ENCODE peak calls at places on chromosomes 6 and 20, in eight cellular contexts. W is AG04450; P is MM.1S; J is HCT116; H is upper lobe of right lung; R is prostate gland; T is CD8-positive, alpha-beta T cell; G is ascending aorta. Z is an unnamed sample.

GRCh38 chr6:148307400-148307799 is 35.2 kb upstream of the SASH1 start:
- DNase-seq in W (no peak), P (no peak), J (no peak), H (no peak), R (peak), T (no peak), G (no peak), Z (peak)

GRCh38 chr20:61308171-61308795 is 56.2 kb downstream of the CDH4 start:
- DNase-seq in W (no peak), P (no peak), J (no peak), H (no peak), R (no peak), T (no peak), G (no peak), Z (no peak)

GRCh38 chr6:39407446-39407993 is 85.0 kb upstream of the KCNK16 start:
- DNase-seq in W (no peak), P (no peak), J (no peak), H (no peak), R (no peak), T (no peak), G (no peak), Z (no peak)

GRCh38 chr6:143750945-143751344 is 73.2 kb downstream of the PHACTR2 start:
- DNase-seq in W (no peak), P (no peak), J (no peak), H (no peak), R (no peak), T (no peak), G (no peak), Z (no peak)

GRCh38 chr6:29976253-29976587 is 33.9 kb downstream of the HLA-A start:
- DNase-seq in W (no peak), P (no peak), J (no peak), H (no peak), R (no peak), T (no peak), G (no peak), Z (no peak)

GRCh38 chr6:52904562-52905279 is 4.8 kb downstream of the GSTA3 start:
- DNase-seq in W (no peak), P (no peak), J (no peak), H (no peak), R (no peak), T (no peak), G (no peak), Z (no peak)

GRCh38 chr20:32651537-32651936 is 22.2 kb downstream of the C20orf203 start:
- DNase-seq in W (no peak), P (no peak), J (no peak), H (no peak), R (no peak), T (no peak), G (no peak), Z (no peak)

GRCh38 chr6:130409394-130410095 is 43.7 kb downstream of the TMEM200A start:
- DNase-seq in W (no peak), P (no peak), J (no peak), H (no peak), R (no peak), T (no peak), G (no peak), Z (no peak)

GRCh38 chr20:59382907-59383306 is 82.5 kb downstream of the EDN3 start:
- DNase-seq in W (no peak), P (no peak), J (no peak), H (no peak), R (no peak), T (no peak), G (no peak), Z (no peak)

GRCh38 chr6:170449231-170449630 is 103.9 kb downstream of the PSMB1 start:
- DNase-seq in W (no peak), P (no peak), J (no peak), H (no peak), R (no peak), T (no peak), G (no peak), Z (no peak)

GRCh38 chr6:88725111-88725711 is 238.2 kb downstream of the RNGTT start:
- DNase-seq in W (peak), P (no peak), J (no peak), H (no peak), R (no peak), T (no peak), G (no peak), Z (no peak)

GRCh38 chr6:47729019-47729418 is 30.6 kb downstream of the ADGRF4 start:
- DNase-seq in W (no peak), P (no peak), J (no peak), H (no peak), R (no peak), T (no peak), G (no peak), Z (peak)

GRCh38 chr6:53287336-53288225 is 61.2 kb downstream of the ELOVL5 start:
- DNase-seq in W (no peak), P (no peak), J (no peak), H (no peak), R (no peak), T (no peak), G (no peak), Z (no peak)

GRCh38 chr20:21004386-21005076 is 101.6 kb downstream of the LINC00237 start:
- DNase-seq in W (no peak), P (no peak), J (no peak), H (no peak), R (no peak), T (no peak), G (no peak), Z (no peak)

GRCh38 chr6:6002005-6002808 is 4.5 kb downstream of the NRN1 start:
- DNase-seq in W (no peak), P (no peak), J (no peak), H (no peak), R (no peak), T (no peak), G (no peak), Z (no peak)

GRCh38 chr6:14619419-14619781 is 501.8 kb downstream of the CD83 start:
- DNase-seq in W (no peak), P (no peak), J (no peak), H (no peak), R (no peak), T (no peak), G (no peak), Z (no peak)

GRCh38 chr6:36599791-36600209 is 5.6 kb downstream of the SRSF3 start:
- DNase-seq in W (no peak), P (peak), J (no peak), H (peak), R (no peak), T (peak), G (no peak), Z (peak)

GRCh38 chr6:169253745-169254238 is at the start of gene THBS2:
- DNase-seq in W (peak), P (no peak), J (no peak), H (peak), R (no peak), T (no peak), G (no peak), Z (peak)

GRCh38 chr6:159908535-159908934 is 17.7 kb downstream of the MAS1 start:
- DNase-seq in W (no peak), P (no peak), J (no peak), H (no peak), R (no peak), T (no peak), G (no peak), Z (no peak)

GRCh38 chr6:42259841-42260395 is 42.3 kb upstream of the MRPS10 start:
- DNase-seq in W (no peak), P (no peak), J (no peak), H (no peak), R (no peak), T (no peak), G (no peak), Z (no peak)

GRCh38 chr20:17633221-17633849 is 48.7 kb downstream of the RRBP1 start:
- DNase-seq in W (no peak), P (no peak), J (no peak), H (no peak), R (no peak), T (no peak), G (no peak), Z (no peak)

GRCh38 chr6:24908555-24908954 is 27.2 kb downstream of the RIPOR2 start:
- DNase-seq in W (no peak), P (no peak), J (no peak), H (no peak), R (no peak), T (no peak), G (no peak), Z (no peak)

GRCh38 chr6:12182676-12183075 is 107.5 kb upstream of the EDN1 start:
- DNase-seq in W (no peak), P (no peak), J (no peak), H (no peak), R (no peak), T (no peak), G (no peak), Z (peak)

GRCh38 chr20:58064411-58065010 is 163.9 kb downstream of the ANKRD60 start:
- DNase-seq in W (no peak), P (no peak), J (no peak), H (no peak), R (no peak), T (peak), G (no peak), Z (no peak)

GRCh38 chr20:15930324-15931305 is 642.6 kb downstream of the KIF16B start:
- DNase-seq in W (peak), P (no peak), J (no peak), H (no peak), R (peak), T (no peak), G (no peak), Z (peak)

GRCh38 chr6:132525866-132526265 is 12.2 kb upstream of the TAAR9 start:
- DNase-seq in W (no peak), P (no peak), J (no peak), H (no peak), R (no peak), T (no peak), G (no peak), Z (no peak)

GRCh38 chr20:50636601-50637539 is 54.5 kb downstream of the RIPOR3 start:
- DNase-seq in W (no peak), P (no peak), J (no peak), H (no peak), R (no peak), T (no peak), G (no peak), Z (no peak)

GRCh38 chr6:45504947-45505346 is 127.2 kb upstream of the SUPT3H start:
- DNase-seq in W (peak), P (no peak), J (no peak), H (no peak), R (peak), T (no peak), G (no peak), Z (peak)

GRCh38 chr6:30260036-30260504 is 46.9 kb upstream of the TRIM26 start:
- DNase-seq in W (no peak), P (no peak), J (no peak), H (peak), R (peak), T (peak), G (no peak), Z (no peak)

GRCh38 chr20:44829688-44830087 is 19.3 kb upstream of the RIMS4 start:
- DNase-seq in W (no peak), P (no peak), J (no peak), H (no peak), R (no peak), T (no peak), G (no peak), Z (no peak)

GRCh38 chr6:78629154-78629721 is 238.1 kb upstream of the IRAK1BP1 start:
- DNase-seq in W (no peak), P (no peak), J (no peak), H (no peak), R (peak), T (no peak), G (no peak), Z (no peak)
- TF ChIP-seq CTCF in W (no peak), P (no peak), J (no peak), H (no peak), R (no peak), T (no peak), G (no peak), Z (no peak)

GRCh38 chr6:33431880-33432541 is 12.1 kb downstream of the SYNGAP1 start:
- DNase-seq in W (no peak), P (no peak), J (no peak), H (no peak), R (no peak), T (no peak), G (no peak), Z (no peak)
- H3K27ac ChIP-seq in W (no peak), P (no peak), J (no peak), H (no peak), R (no peak), T (peak), G (peak), Z (peak)

GRCh38 chr6:38337819-38338465 is 301.8 kb downstream of the BTBD9 start:
- DNase-seq in W (peak), P (no peak), J (peak), H (no peak), R (no peak), T (no peak), G (no peak), Z (peak)
- TF ChIP-seq CTCF in W (peak), P (no peak), J (no peak), H (no peak), R (no peak), T (no peak), G (no peak), Z (no peak)

GRCh38 chr6:19465240-19465639 is 371.9 kb upstream of the ID4 start:
- DNase-seq in W (no peak), P (no peak), J (no peak), H (no peak), R (no peak), T (no peak), G (no peak), Z (no peak)
- H3K27ac ChIP-seq in W (no peak), P (no peak), J (no peak), H (peak), R (no peak), T (no peak), G (no peak), Z (no peak)

DNA sequence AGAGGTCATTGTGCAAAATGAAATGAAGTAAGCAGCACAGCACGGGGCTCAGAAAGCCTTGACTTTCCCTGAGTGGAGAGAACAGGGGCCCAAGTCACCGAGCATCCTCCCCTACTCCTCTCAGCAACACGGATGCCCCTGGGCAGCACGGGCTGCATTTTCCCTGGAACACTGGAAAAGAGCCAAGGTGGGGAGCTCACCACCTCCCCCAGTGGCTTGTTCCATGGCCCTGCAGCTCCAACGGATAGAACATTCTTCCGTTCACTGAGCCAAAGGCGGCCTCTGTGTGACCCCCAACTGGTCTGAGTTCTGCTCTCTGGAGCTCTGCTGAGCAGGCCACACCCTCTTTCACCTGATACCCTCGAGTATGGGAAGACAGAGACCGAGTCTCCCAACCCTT is 20.8 kb upstream of the EMILIN3 start:
- DNase-seq in W (no peak), P (no peak), J (no peak), H (no peak), R (no peak), T (no peak), G (no peak), Z (no peak)
- TF ChIP-seq CTCF in W (peak), P (no peak), J (no peak), H (no peak), R (no peak), T (no peak), G (no peak), Z (no peak)

GRCh38 chr6:75308250-75308988 is 23.8 kb upstream of the TMEM30A start:
- DNase-seq in W (no peak), P (no peak), J (no peak), H (no peak), R (no peak), T (no peak), G (no peak), Z (no peak)
- H3K27ac ChIP-seq in W (no peak), P (no peak), J (no peak), H (no peak), R (no peak), T (no peak), G (no peak), Z (no peak)

GRCh38 chr6:56955171-56956155 is 556 bp downstream of the BEND6 start:
- DNase-seq in W (peak), P (peak), J (peak), H (peak), R (peak), T (peak), G (peak), Z (peak)
- TF ChIP-seq CTCF in W (peak), P (peak), J (peak), H (peak), R (peak), T (no peak), G (peak), Z (peak)

DNA sequence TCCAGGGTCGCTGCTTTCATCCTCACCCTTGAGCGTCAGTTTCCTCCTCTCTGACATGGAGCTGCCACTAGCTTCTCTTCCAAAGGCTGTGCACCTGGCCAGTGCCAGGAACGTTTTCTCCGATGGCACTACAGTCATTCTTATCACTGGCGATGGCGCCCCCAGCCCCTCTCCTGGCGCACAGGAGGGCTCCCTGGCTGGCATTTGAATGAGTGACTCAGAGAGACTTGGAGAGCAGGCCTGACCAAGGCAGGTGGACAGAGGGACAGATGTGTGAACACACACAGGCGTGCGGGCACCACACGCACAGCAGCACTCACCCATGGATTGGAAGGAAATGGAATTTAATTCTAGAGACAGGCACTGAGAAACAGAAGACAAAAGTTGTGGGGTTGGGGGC is 77.6 kb downstream of the SRC start:
- DNase-seq in W (no peak), P (no peak), J (no peak), H (no peak), R (no peak), T (no peak), G (no peak), Z (no peak)
- H3K27ac ChIP-seq in W (no peak), P (no peak), J (no peak), H (no peak), R (no peak), T (no peak), G (no peak), Z (no peak)

GRCh38 chr6:7671581-7671980 is 54.3 kb upstream of the BMP6 start:
- DNase-seq in W (no peak), P (no peak), J (no peak), H (no peak), R (no peak), T (no peak), G (no peak), Z (no peak)

GRCh38 chr6:7674291-7674690 is 51.6 kb upstream of the BMP6 start:
- DNase-seq in W (no peak), P (no peak), J (no peak), H (no peak), R (no peak), T (no peak), G (no peak), Z (no peak)

GRCh38 chr6:7672066-7673062 is 53.5 kb upstream of the BMP6 start:
- DNase-seq in W (no peak), P (no peak), J (no peak), H (no peak), R (no peak), T (no peak), G (no peak), Z (no peak)

GRCh38 chr6:7671076-7671475 is 54.8 kb upstream of the BMP6 start:
- DNase-seq in W (no peak), P (no peak), J (no peak), H (no peak), R (no peak), T (no peak), G (no peak), Z (peak)

GRCh38 chr6:7673063-7673536 is 52.8 kb upstream of the BMP6 start:
- DNase-seq in W (no peak), P (no peak), J (peak), H (peak), R (no peak), T (no peak), G (no peak), Z (peak)
- TF ChIP-seq CTCF in W (no peak), P (no peak), J (peak), H (no peak), R (peak), T (no peak), G (no peak), Z (peak)

Z was measured in RWPE1.